ENCODE peak calls at places on chromosomes 3 and 15, in five cellular contexts. One of them, this sample, is unnamed.

GRCh38 chr3:11545186-11545851 is 98.4 kb downstream of the VGLL4 start:
- DNase-seq in mesenchymal stem cell: no peak
- DNase-seq in OCI-LY7: no peak
- DNase-seq in lower lobe of right lung: no peak
- DNase-seq in hypothalamus: no peak
- DNase-seq in this sample: no peak

GRCh38 chr3:15271785-15272381 is 60.5 kb downstream of the SH3BP5 start:
- DNase-seq in mesenchymal stem cell: no peak
- DNase-seq in OCI-LY7: peak
- DNase-seq in lower lobe of right lung: peak
- DNase-seq in hypothalamus: no peak
- DNase-seq in this sample: no peak

GRCh38 chr3:195802795-195803194 is 8.9 kb downstream of the MUC4 start:
- DNase-seq in mesenchymal stem cell: no peak
- DNase-seq in OCI-LY7: peak
- DNase-seq in lower lobe of right lung: no peak
- DNase-seq in hypothalamus: no peak
- DNase-seq in this sample: no peak

GRCh38 chr15:40104865-40105516 is 3.7 kb downstream of the BMF start:
- DNase-seq in mesenchymal stem cell: peak
- DNase-seq in OCI-LY7: peak
- DNase-seq in lower lobe of right lung: peak
- DNase-seq in hypothalamus: peak
- DNase-seq in this sample: peak

GRCh38 chr3:71616571-71617021 is 33.1 kb upstream of the FOXP1 start:
- DNase-seq in mesenchymal stem cell: no peak
- DNase-seq in OCI-LY7: peak
- DNase-seq in lower lobe of right lung: no peak
- DNase-seq in hypothalamus: no peak
- DNase-seq in this sample: no peak

GRCh38 chr3:32334675-32335074 is 57.0 kb upstream of the CMTM7 start:
- DNase-seq in mesenchymal stem cell: no peak
- DNase-seq in OCI-LY7: peak
- DNase-seq in lower lobe of right lung: no peak
- DNase-seq in hypothalamus: no peak
- DNase-seq in this sample: peak

GRCh38 chr15:90994059-90994416 is 297 bp downstream of the PRC1 start:
- DNase-seq in mesenchymal stem cell: no peak
- DNase-seq in OCI-LY7: peak
- DNase-seq in lower lobe of right lung: peak
- DNase-seq in hypothalamus: no peak
- DNase-seq in this sample: peak

GRCh38 chr3:143070977-143071551 is 48.5 kb upstream of the CHST2 start:
- DNase-seq in mesenchymal stem cell: peak
- DNase-seq in OCI-LY7: no peak
- DNase-seq in lower lobe of right lung: no peak
- DNase-seq in hypothalamus: no peak
- DNase-seq in this sample: no peak

GRCh38 chr15:70093481-70094309 is 4.0 kb downstream of the TLE3 start:
- DNase-seq in mesenchymal stem cell: peak
- DNase-seq in OCI-LY7: no peak
- DNase-seq in lower lobe of right lung: no peak
- DNase-seq in hypothalamus: no peak
- DNase-seq in this sample: no peak

GRCh38 chr3:127164615-127165014 is 28.3 kb upstream of the PRR23E start:
- DNase-seq in mesenchymal stem cell: no peak
- DNase-seq in OCI-LY7: no peak
- DNase-seq in lower lobe of right lung: no peak
- DNase-seq in hypothalamus: no peak
- DNase-seq in this sample: no peak

GRCh38 chr3:195764961-195765706 is 44.4 kb downstream of the MUC20 start:
- DNase-seq in mesenchymal stem cell: no peak
- DNase-seq in OCI-LY7: no peak
- DNase-seq in lower lobe of right lung: peak
- DNase-seq in hypothalamus: no peak
- DNase-seq in this sample: no peak

GRCh38 chr15:89114974-89115373 is 26.7 kb downstream of the ABHD2 start:
- DNase-seq in mesenchymal stem cell: peak
- DNase-seq in OCI-LY7: no peak
- DNase-seq in lower lobe of right lung: no peak
- DNase-seq in hypothalamus: no peak
- DNase-seq in this sample: no peak

GRCh38 chr15:79978260-79978659 is 7.3 kb upstream of the BCL2A1 start:
- DNase-seq in mesenchymal stem cell: no peak
- DNase-seq in OCI-LY7: no peak
- DNase-seq in lower lobe of right lung: no peak
- DNase-seq in hypothalamus: no peak
- DNase-seq in this sample: no peak

GRCh38 chr3:134430174-134430573 is 55.6 kb downstream of the ANAPC13 start:
- DNase-seq in mesenchymal stem cell: no peak
- DNase-seq in OCI-LY7: no peak
- DNase-seq in lower lobe of right lung: no peak
- DNase-seq in hypothalamus: no peak
- DNase-seq in this sample: no peak

GRCh38 chr15:80977627-80978036 is 12.0 kb downstream of the MESD start:
- DNase-seq in mesenchymal stem cell: peak
- DNase-seq in OCI-LY7: peak
- DNase-seq in lower lobe of right lung: peak
- DNase-seq in hypothalamus: peak
- DNase-seq in this sample: peak

GRCh38 chr3:52358362-52358940 is 42.3 kb downstream of the DNAH1 start:
- DNase-seq in mesenchymal stem cell: no peak
- DNase-seq in OCI-LY7: no peak
- DNase-seq in lower lobe of right lung: no peak
- DNase-seq in hypothalamus: no peak
- DNase-seq in this sample: no peak

GRCh38 chr3:50486219-50486888 is 17.1 kb downstream of the CACNA2D2 start:
- DNase-seq in mesenchymal stem cell: no peak
- DNase-seq in OCI-LY7: no peak
- DNase-seq in lower lobe of right lung: no peak
- DNase-seq in hypothalamus: no peak
- DNase-seq in this sample: no peak

GRCh38 chr15:69852482-69853275 is 245.0 kb downstream of the TLE3 start:
- DNase-seq in mesenchymal stem cell: peak
- DNase-seq in OCI-LY7: no peak
- DNase-seq in lower lobe of right lung: no peak
- DNase-seq in hypothalamus: no peak
- DNase-seq in this sample: no peak

GRCh38 chr3:32391643-32392529 is at the start of gene CMTM7:
- DNase-seq in mesenchymal stem cell: peak
- DNase-seq in OCI-LY7: peak
- DNase-seq in lower lobe of right lung: peak
- DNase-seq in hypothalamus: no peak
- DNase-seq in this sample: peak

GRCh38 chr3:98986073-98986472 is 84.6 kb upstream of the DCBLD2 start:
- DNase-seq in mesenchymal stem cell: peak
- DNase-seq in OCI-LY7: peak
- DNase-seq in lower lobe of right lung: no peak
- DNase-seq in hypothalamus: no peak
- DNase-seq in this sample: peak

GRCh38 chr3:127254730-127255129 is 33.1 kb downstream of the PRR20G start:
- DNase-seq in mesenchymal stem cell: no peak
- DNase-seq in OCI-LY7: peak
- DNase-seq in lower lobe of right lung: no peak
- DNase-seq in hypothalamus: no peak
- DNase-seq in this sample: no peak

GRCh38 chr15:68417051-68417450 is 14.9 kb downstream of the ITGA11 start:
- DNase-seq in mesenchymal stem cell: no peak
- DNase-seq in OCI-LY7: no peak
- DNase-seq in lower lobe of right lung: no peak
- DNase-seq in hypothalamus: no peak
- DNase-seq in this sample: no peak

GRCh38 chr3:63523100-63523499 is 129.4 kb upstream of the SNTN start:
- DNase-seq in mesenchymal stem cell: no peak
- DNase-seq in OCI-LY7: no peak
- DNase-seq in lower lobe of right lung: no peak
- DNase-seq in hypothalamus: no peak
- DNase-seq in this sample: no peak

This sample was measured in HEK293T.